ENCODE peak calls at places on chromosomes 6 and 20, in six cellular contexts. R is HCT116, H is hepatocyte, D is MM.1S, O is SK-N-SH, A is GM23338. F is an unnamed sample. For H3K9me2, the result is how much of the 10 kb centered on the place peaks cover.

GRCh38 chr6:89375427-89375868 is 22.9 kb upstream of the UBE2J1 start:
- DNase-seq in R (no peak), H (peak), D (peak), O (peak), A (peak), F (peak)

GRCh38 chr6:113050010-113050893 is 703.1 kb downstream of the RFPL4B start:
- DNase-seq in R (no peak), H (no peak), D (peak), O (no peak), A (peak), F (no peak)

GRCh38 chr6:30889921-30890645 is 5.8 kb downstream of the DDR1 start:
- DNase-seq in R (no peak), H (no peak), D (no peak), O (peak), A (no peak), F (no peak)

GRCh38 chr6:165659945-165660862 is 2.8 kb downstream of the PDE10A start:
- DNase-seq in R (no peak), H (peak), D (no peak), O (peak), A (peak), F (no peak)

GRCh38 chr6:44931385-44931784 is 396.7 kb upstream of the RUNX2 start:
- DNase-seq in R (no peak), H (no peak), D (no peak), O (no peak), A (no peak), F (no peak)

GRCh38 chr6:151068761-151069312 is 170.9 kb upstream of the AKAP12 start:
- DNase-seq in R (no peak), H (no peak), D (no peak), O (no peak), A (no peak), F (no peak)

GRCh38 chr20:34753706-34754461 is 49.7 kb downstream of the TP53INP2 start:
- DNase-seq in R (no peak), H (no peak), D (no peak), O (no peak), A (peak), F (no peak)

GRCh38 chr6:39997101-39997635 is 62.9 kb upstream of the MOCS1 start:
- DNase-seq in R (no peak), H (no peak), D (no peak), O (no peak), A (no peak), F (no peak)

GRCh38 chr6:24357336-24358218 is at the start of gene DCDC2:
- DNase-seq in R (no peak), H (no peak), D (no peak), O (no peak), A (peak), F (no peak)

GRCh38 chr20:17629025-17629424 is 53.0 kb downstream of the RRBP1 start:
- DNase-seq in R (no peak), H (no peak), D (no peak), O (no peak), A (no peak), F (no peak)

GRCh38 chr6:30493643-30494250 is 4.4 kb downstream of the HLA-E start:
- DNase-seq in R (no peak), H (no peak), D (no peak), O (no peak), A (peak), F (no peak)

GRCh38 chr6:21946298-21946783 is 350.5 kb downstream of the PRL start:
- DNase-seq in R (no peak), H (no peak), D (no peak), O (no peak), A (no peak), F (no peak)

GRCh38 chr20:57437672-57438330 is 46.6 kb downstream of the RBM38 start:
- DNase-seq in R (no peak), H (no peak), D (no peak), O (no peak), A (no peak), F (no peak)

GRCh38 chr20:17648782-17649730 is 33.0 kb downstream of the RRBP1 start:
- DNase-seq in R (no peak), H (no peak), D (no peak), O (peak), A (peak), F (peak)

GRCh38 chr6:113476937-113477839 is 380.0 kb upstream of the MARCKS start:
- DNase-seq in R (no peak), H (no peak), D (no peak), O (no peak), A (no peak), F (no peak)

GRCh38 chr20:32636821-32637220 is 36.9 kb downstream of the C20orf203 start:
- DNase-seq in R (no peak), H (no peak), D (no peak), O (no peak), A (no peak), F (no peak)

GRCh38 chr20:13029687-13030510 is 21.1 kb downstream of the SPTLC3 start:
- DNase-seq in R (peak), H (peak), D (no peak), O (no peak), A (no peak), F (no peak)

GRCh38 chr20:36092424-36093024 is 62.0 kb upstream of the EPB41L1 start:
- DNase-seq in R (no peak), H (peak), D (no peak), O (peak), A (peak), F (no peak)

GRCh38 chr6:35478259-35478658 is 10.1 kb downstream of the RPL10A start:
- DNase-seq in R (no peak), H (no peak), D (no peak), O (no peak), A (no peak), F (no peak)

GRCh38 chr6:118581489-118581959 is 33.4 kb downstream of the PLN start:
- DNase-seq in R (no peak), H (peak), D (no peak), O (no peak), A (no peak), F (no peak)

GRCh38 chr6:13404115-13404891 is 76.0 kb upstream of the TBC1D7 start:
- DNase-seq in R (no peak), H (no peak), D (no peak), O (no peak), A (no peak), F (no peak)

GRCh38 chr6:157635388-157636244 is 187.4 kb upstream of the SNX9 start:
- DNase-seq in R (no peak), H (no peak), D (no peak), O (no peak), A (peak), F (no peak)

DNA sequence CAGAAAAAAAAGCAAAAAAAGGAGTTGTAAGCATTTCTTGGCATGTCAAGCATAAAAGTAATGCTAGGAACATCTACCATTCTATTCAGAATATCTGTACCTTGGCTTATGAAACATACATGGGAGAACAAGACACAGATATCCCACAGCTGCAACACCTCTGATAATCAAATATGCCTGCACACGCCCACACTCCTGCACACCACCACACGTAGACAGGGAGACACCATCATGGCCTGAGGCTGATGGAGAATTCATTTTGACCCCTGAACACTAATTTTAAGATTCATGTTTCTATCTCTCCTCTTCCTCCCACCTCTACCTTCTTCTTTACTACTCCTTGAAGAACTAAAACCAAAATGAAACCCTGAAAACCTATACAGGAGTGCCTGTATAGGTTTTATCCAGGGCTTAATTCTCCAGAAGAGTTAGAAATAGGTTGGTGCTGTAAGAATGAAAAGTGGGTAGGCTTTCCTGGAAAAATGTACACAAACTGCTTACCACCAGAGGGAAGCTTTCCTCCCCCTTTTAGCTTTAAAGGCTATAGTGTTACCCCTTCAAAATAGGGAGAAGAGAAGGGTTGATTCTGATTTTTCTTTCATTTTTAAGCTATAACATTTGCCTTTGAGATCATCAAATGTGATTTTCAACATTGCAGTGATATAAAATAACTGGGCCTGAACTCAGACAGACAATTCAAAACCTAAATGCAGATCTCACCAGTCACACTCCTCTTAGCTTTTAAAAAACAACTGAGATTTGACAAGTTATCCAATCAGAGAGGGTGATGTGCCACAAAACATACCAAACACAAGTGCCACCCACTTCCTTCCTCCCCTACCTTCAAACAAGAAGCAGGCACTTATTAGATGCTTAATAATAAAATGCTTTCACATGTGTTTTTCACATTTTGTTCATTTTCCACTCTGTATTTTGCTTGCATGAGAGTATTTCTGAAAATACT is 57.9 kb downstream of the ELOVL5 start:
- DNase-seq in R (no peak), H (no peak), D (no peak), O (no peak), A (no peak), F (no peak)
- TF ChIP-seq CTCF in R (no peak), H (no peak), D (no peak), O (peak), A (no peak), F (peak)

DNA sequence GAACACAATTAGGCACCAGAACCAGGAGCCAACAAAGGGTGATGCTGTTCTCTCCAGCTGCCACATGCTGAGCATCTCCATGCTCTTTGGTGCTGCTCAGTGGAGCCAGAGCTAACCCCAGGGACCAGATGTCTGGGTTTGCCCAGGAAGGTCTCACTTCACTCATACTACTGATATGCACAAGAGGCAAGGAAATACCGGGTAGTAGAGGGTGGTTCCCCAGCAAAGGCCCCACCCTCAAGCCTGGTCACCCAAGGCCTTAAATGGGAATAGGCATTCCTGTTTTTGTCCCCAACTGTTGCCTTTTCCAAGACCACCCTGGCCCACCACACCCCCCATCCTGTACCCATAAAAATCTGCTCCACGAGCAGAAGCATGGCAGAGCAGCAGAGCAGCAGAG is 204.5 kb upstream of the TAB2 start:
- DNase-seq in R (no peak), H (no peak), D (no peak), O (no peak), A (no peak), F (peak)
- H3K4me2 ChIP-seq in R (no peak), H (no peak), D (no peak), O (no peak), A (no peak), F (peak)

DNA sequence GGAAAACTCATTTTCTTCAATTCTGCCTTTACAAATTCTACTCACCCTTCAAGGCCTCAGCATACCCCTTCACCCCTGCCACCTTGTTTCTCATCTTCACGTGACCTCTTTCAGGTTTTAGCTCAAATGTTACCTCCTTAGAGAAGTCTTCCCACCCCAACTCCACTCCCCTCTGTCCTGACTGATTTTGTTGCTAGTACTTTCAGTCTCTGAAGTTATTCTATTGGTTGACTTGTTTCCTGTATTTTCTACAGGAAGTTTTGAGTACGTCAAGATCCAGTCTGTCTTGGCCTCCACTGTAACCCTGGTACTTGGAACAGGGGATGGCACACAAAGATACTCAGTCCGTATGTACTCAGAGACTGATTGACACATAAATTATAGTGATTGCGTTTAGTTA is 296.1 kb downstream of the DHX35 start:
- DNase-seq in R (no peak), H (no peak), D (no peak), O (no peak), A (no peak), F (no peak)
- H3K9me2 ChIP-seq in R (under half), H (under half), D (under half), O (under half), A (under half), F (under half)

GRCh38 chr6:91534614-91535013 is 947.7 kb upstream of the MAP3K7 start:
- DNase-seq in R (no peak), H (no peak), D (no peak), O (no peak), A (peak), F (no peak)
- TF ChIP-seq CTCF in R (no peak), H (no peak), D (no peak), O (peak), A (no peak), F (peak)

DNA sequence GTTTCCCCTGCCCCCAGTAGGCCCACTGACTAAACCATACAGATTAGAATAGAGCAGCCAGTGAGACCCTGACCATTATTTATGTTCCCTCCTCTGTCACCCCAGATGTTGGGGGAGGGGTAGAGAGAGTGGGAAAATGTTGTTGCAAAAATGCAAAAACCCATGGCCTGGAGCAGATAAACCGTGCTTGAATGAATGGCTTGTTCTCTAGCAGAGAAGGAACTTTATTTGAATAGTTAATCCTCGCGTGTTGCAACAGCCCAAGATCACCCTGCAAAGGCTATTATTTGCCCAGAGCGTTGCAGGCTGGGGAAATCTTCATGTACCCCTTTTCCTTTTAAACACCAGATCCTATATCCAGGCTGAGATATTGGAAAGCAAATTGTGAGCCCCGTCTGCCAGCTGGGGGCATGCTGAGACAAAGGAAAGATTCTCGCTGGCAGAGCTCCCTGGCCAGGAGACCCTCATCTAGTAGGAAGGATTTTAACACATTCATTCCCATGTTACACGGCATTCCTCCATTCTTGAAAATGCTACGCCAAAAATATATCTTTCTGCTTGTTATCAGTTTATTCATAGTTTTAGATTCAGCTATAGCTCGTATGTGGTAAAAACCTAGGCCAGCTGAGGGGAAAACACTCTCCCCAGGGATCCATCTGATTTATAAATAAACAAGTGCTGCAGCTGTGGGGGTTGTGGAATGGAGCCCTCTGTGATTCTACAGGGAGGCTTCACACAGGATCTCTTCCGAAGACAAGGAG is 53.0 kb downstream of the LINC00237 start:
- DNase-seq in R (no peak), H (peak), D (no peak), O (peak), A (peak), F (no peak)
- H3K4me2 ChIP-seq in R (no peak), H (peak), D (no peak), O (no peak), A (peak), F (no peak)

F was measured in OCI-LY7.